ENCODE peak calls at places on chromosomes 16 and 17, in four cellular contexts. One of them, this sample, is unnamed.

GRCh38 chr17:48997827-48998556 is 807 bp downstream of the IGF2BP1 start:
- DNase-seq in stimulated activated CD8-positive, alpha-beta memory T cell treated with anti-CD3 and anti-CD28 coated beads, Interleukin-15, amount 100 ng/mL, for 24 hours: no peak
- DNase-seq in cardiac muscle cell: no peak
- DNase-seq in HTR-8/SVneo: no peak
- DNase-seq in this sample: no peak

GRCh38 chr16:27424772-27425498 is 23.0 kb downstream of the IL21R start:
- DNase-seq in stimulated activated CD8-positive, alpha-beta memory T cell treated with anti-CD3 and anti-CD28 coated beads, Interleukin-15, amount 100 ng/mL, for 24 hours: no peak
- DNase-seq in cardiac muscle cell: no peak
- DNase-seq in HTR-8/SVneo: no peak
- DNase-seq in this sample: no peak

GRCh38 chr16:25265968-25266367 is 8.3 kb upstream of the ZKSCAN2 start:
- DNase-seq in stimulated activated CD8-positive, alpha-beta memory T cell treated with anti-CD3 and anti-CD28 coated beads, Interleukin-15, amount 100 ng/mL, for 24 hours: no peak
- DNase-seq in cardiac muscle cell: no peak
- DNase-seq in HTR-8/SVneo: no peak
- DNase-seq in this sample: no peak

GRCh38 chr16:75550211-75550662 is 5.8 kb downstream of the TMEM231 start:
- DNase-seq in stimulated activated CD8-positive, alpha-beta memory T cell treated with anti-CD3 and anti-CD28 coated beads, Interleukin-15, amount 100 ng/mL, for 24 hours: no peak
- DNase-seq in cardiac muscle cell: no peak
- DNase-seq in HTR-8/SVneo: no peak
- DNase-seq in this sample: no peak

GRCh38 chr16:89363621-89364393 is 126.6 kb downstream of the ANKRD11 start:
- DNase-seq in stimulated activated CD8-positive, alpha-beta memory T cell treated with anti-CD3 and anti-CD28 coated beads, Interleukin-15, amount 100 ng/mL, for 24 hours: no peak
- DNase-seq in cardiac muscle cell: no peak
- DNase-seq in HTR-8/SVneo: peak; percentile 58
- DNase-seq in this sample: no peak

GRCh38 chr16:50530277-50531236 is 17.6 kb upstream of the NKD1 start:
- DNase-seq in stimulated activated CD8-positive, alpha-beta memory T cell treated with anti-CD3 and anti-CD28 coated beads, Interleukin-15, amount 100 ng/mL, for 24 hours: no peak
- DNase-seq in cardiac muscle cell: no peak
- DNase-seq in HTR-8/SVneo: no peak
- DNase-seq in this sample: no peak

GRCh38 chr17:56020369-56020768 is 132.9 kb upstream of the ANKFN1 start:
- DNase-seq in stimulated activated CD8-positive, alpha-beta memory T cell treated with anti-CD3 and anti-CD28 coated beads, Interleukin-15, amount 100 ng/mL, for 24 hours: no peak
- DNase-seq in cardiac muscle cell: no peak
- DNase-seq in HTR-8/SVneo: no peak
- DNase-seq in this sample: no peak

GRCh38 chr16:89397331-89397861 is 93.0 kb downstream of the ANKRD11 start:
- DNase-seq in stimulated activated CD8-positive, alpha-beta memory T cell treated with anti-CD3 and anti-CD28 coated beads, Interleukin-15, amount 100 ng/mL, for 24 hours: no peak
- DNase-seq in cardiac muscle cell: no peak
- DNase-seq in HTR-8/SVneo: no peak
- DNase-seq in this sample: no peak

GRCh38 chr17:36675250-36675649 is 73.9 kb downstream of the MRM1 start:
- DNase-seq in stimulated activated CD8-positive, alpha-beta memory T cell treated with anti-CD3 and anti-CD28 coated beads, Interleukin-15, amount 100 ng/mL, for 24 hours: no peak
- DNase-seq in cardiac muscle cell: no peak
- DNase-seq in HTR-8/SVneo: no peak
- DNase-seq in this sample: no peak

GRCh38 chr17:80485846-80486245 is 9.4 kb upstream of the NPTX1 start:
- DNase-seq in stimulated activated CD8-positive, alpha-beta memory T cell treated with anti-CD3 and anti-CD28 coated beads, Interleukin-15, amount 100 ng/mL, for 24 hours: no peak
- DNase-seq in cardiac muscle cell: no peak
- DNase-seq in HTR-8/SVneo: no peak
- DNase-seq in this sample: no peak

GRCh38 chr16:82043680-82044584 is 8.9 kb downstream of the HSD17B2 start:
- DNase-seq in stimulated activated CD8-positive, alpha-beta memory T cell treated with anti-CD3 and anti-CD28 coated beads, Interleukin-15, amount 100 ng/mL, for 24 hours: no peak
- DNase-seq in cardiac muscle cell: no peak
- DNase-seq in HTR-8/SVneo: no peak
- DNase-seq in this sample: no peak

GRCh38 chr17:80566054-80566400 is 21.4 kb downstream of the RPTOR start:
- DNase-seq in stimulated activated CD8-positive, alpha-beta memory T cell treated with anti-CD3 and anti-CD28 coated beads, Interleukin-15, amount 100 ng/mL, for 24 hours: no peak
- DNase-seq in cardiac muscle cell: no peak
- DNase-seq in HTR-8/SVneo: no peak
- DNase-seq in this sample: no peak

GRCh38 chr16:12587646-12588277 is 215.9 kb downstream of the CPPED1 start:
- DNase-seq in stimulated activated CD8-positive, alpha-beta memory T cell treated with anti-CD3 and anti-CD28 coated beads, Interleukin-15, amount 100 ng/mL, for 24 hours: no peak
- DNase-seq in cardiac muscle cell: no peak
- DNase-seq in HTR-8/SVneo: no peak
- DNase-seq in this sample: no peak

GRCh38 chr17:29825604-29826003 is 104.4 kb downstream of the SSH2 start:
- DNase-seq in stimulated activated CD8-positive, alpha-beta memory T cell treated with anti-CD3 and anti-CD28 coated beads, Interleukin-15, amount 100 ng/mL, for 24 hours: no peak
- DNase-seq in cardiac muscle cell: no peak
- DNase-seq in HTR-8/SVneo: no peak
- DNase-seq in this sample: no peak

GRCh38 chr17:29384901-29385300 is 5.3 kb upstream of the TAOK1 start:
- DNase-seq in stimulated activated CD8-positive, alpha-beta memory T cell treated with anti-CD3 and anti-CD28 coated beads, Interleukin-15, amount 100 ng/mL, for 24 hours: no peak
- DNase-seq in cardiac muscle cell: no peak
- DNase-seq in HTR-8/SVneo: no peak
- DNase-seq in this sample: no peak

GRCh38 chr17:65633146-65633881 is 71.9 kb upstream of the AXIN2 start:
- DNase-seq in stimulated activated CD8-positive, alpha-beta memory T cell treated with anti-CD3 and anti-CD28 coated beads, Interleukin-15, amount 100 ng/mL, for 24 hours: no peak
- DNase-seq in cardiac muscle cell: no peak
- DNase-seq in HTR-8/SVneo: no peak
- DNase-seq in this sample: no peak

GRCh38 chr17:39951924-39952664 is 10.7 kb upstream of the GSDMA start:
- DNase-seq in stimulated activated CD8-positive, alpha-beta memory T cell treated with anti-CD3 and anti-CD28 coated beads, Interleukin-15, amount 100 ng/mL, for 24 hours: no peak
- DNase-seq in cardiac muscle cell: no peak
- DNase-seq in HTR-8/SVneo: no peak
- DNase-seq in this sample: no peak

GRCh38 chr17:82952019-82952418 is 112.2 kb upstream of the ZNF750 start:
- DNase-seq in stimulated activated CD8-positive, alpha-beta memory T cell treated with anti-CD3 and anti-CD28 coated beads, Interleukin-15, amount 100 ng/mL, for 24 hours: no peak
- DNase-seq in cardiac muscle cell: no peak
- DNase-seq in HTR-8/SVneo: no peak
- DNase-seq in this sample: no peak

GRCh38 chr17:4968166-4968915 is 724 bp upstream of the SPAG7 start:
- DNase-seq in stimulated activated CD8-positive, alpha-beta memory T cell treated with anti-CD3 and anti-CD28 coated beads, Interleukin-15, amount 100 ng/mL, for 24 hours: no peak
- DNase-seq in cardiac muscle cell: peak; percentile 34
- DNase-seq in HTR-8/SVneo: no peak
- DNase-seq in this sample: no peak

GRCh38 chr17:38613981-38614779 is 8.4 kb upstream of the SRCIN1 start:
- DNase-seq in stimulated activated CD8-positive, alpha-beta memory T cell treated with anti-CD3 and anti-CD28 coated beads, Interleukin-15, amount 100 ng/mL, for 24 hours: no peak
- DNase-seq in cardiac muscle cell: no peak
- DNase-seq in HTR-8/SVneo: no peak
- DNase-seq in this sample: no peak

GRCh38 chr17:17408236-17408794 is 68.5 kb upstream of the MED9 start:
- DNase-seq in stimulated activated CD8-positive, alpha-beta memory T cell treated with anti-CD3 and anti-CD28 coated beads, Interleukin-15, amount 100 ng/mL, for 24 hours: no peak
- DNase-seq in cardiac muscle cell: no peak
- DNase-seq in HTR-8/SVneo: no peak
- DNase-seq in this sample: no peak

GRCh38 chr16:47019563-47019962 is 46.1 kb upstream of the DNAJA2 start:
- DNase-seq in stimulated activated CD8-positive, alpha-beta memory T cell treated with anti-CD3 and anti-CD28 coated beads, Interleukin-15, amount 100 ng/mL, for 24 hours: no peak
- DNase-seq in cardiac muscle cell: no peak
- DNase-seq in HTR-8/SVneo: no peak
- DNase-seq in this sample: no peak

GRCh38 chr17:74282587-74283370 is 8.7 kb downstream of the DNAI2 start:
- DNase-seq in stimulated activated CD8-positive, alpha-beta memory T cell treated with anti-CD3 and anti-CD28 coated beads, Interleukin-15, amount 100 ng/mL, for 24 hours: no peak
- DNase-seq in cardiac muscle cell: no peak
- DNase-seq in HTR-8/SVneo: no peak
- DNase-seq in this sample: no peak

GRCh38 chr17:62998665-62999393 is 32.8 kb downstream of the TANC2 start:
- DNase-seq in stimulated activated CD8-positive, alpha-beta memory T cell treated with anti-CD3 and anti-CD28 coated beads, Interleukin-15, amount 100 ng/mL, for 24 hours: no peak
- DNase-seq in cardiac muscle cell: no peak
- DNase-seq in HTR-8/SVneo: no peak
- DNase-seq in this sample: no peak

GRCh38 chr16:30567160-30567990 is 4.1 kb downstream of the ZNF688 start:
- DNase-seq in stimulated activated CD8-positive, alpha-beta memory T cell treated with anti-CD3 and anti-CD28 coated beads, Interleukin-15, amount 100 ng/mL, for 24 hours: no peak
- DNase-seq in cardiac muscle cell: no peak
- DNase-seq in HTR-8/SVneo: no peak
- DNase-seq in this sample: no peak

GRCh38 chr16:84786605-84787302 is 33.0 kb upstream of the CRISPLD2 start:
- DNase-seq in stimulated activated CD8-positive, alpha-beta memory T cell treated with anti-CD3 and anti-CD28 coated beads, Interleukin-15, amount 100 ng/mL, for 24 hours: no peak
- DNase-seq in cardiac muscle cell: no peak
- DNase-seq in HTR-8/SVneo: no peak
- DNase-seq in this sample: no peak

GRCh38 chr16:1037023-1037933 is 35.3 kb upstream of the SSTR5 start:
- DNase-seq in stimulated activated CD8-positive, alpha-beta memory T cell treated with anti-CD3 and anti-CD28 coated beads, Interleukin-15, amount 100 ng/mL, for 24 hours: no peak
- DNase-seq in cardiac muscle cell: no peak
- DNase-seq in HTR-8/SVneo: peak; percentile 61
- DNase-seq in this sample: no peak

GRCh38 chr17:42023524-42024349 is 3.8 kb downstream of the NKIRAS2 start:
- DNase-seq in stimulated activated CD8-positive, alpha-beta memory T cell treated with anti-CD3 and anti-CD28 coated beads, Interleukin-15, amount 100 ng/mL, for 24 hours: no peak
- DNase-seq in cardiac muscle cell: no peak
- DNase-seq in HTR-8/SVneo: no peak
- DNase-seq in this sample: no peak

GRCh38 chr17:79775635-79776034 is 2.3 kb upstream of the CBX2 start:
- DNase-seq in stimulated activated CD8-positive, alpha-beta memory T cell treated with anti-CD3 and anti-CD28 coated beads, Interleukin-15, amount 100 ng/mL, for 24 hours: no peak
- DNase-seq in cardiac muscle cell: no peak
- DNase-seq in HTR-8/SVneo: no peak
- DNase-seq in this sample: no peak

GRCh38 chr17:49527927-49528651 is 33.0 kb downstream of the NGFR start:
- DNase-seq in stimulated activated CD8-positive, alpha-beta memory T cell treated with anti-CD3 and anti-CD28 coated beads, Interleukin-15, amount 100 ng/mL, for 24 hours: no peak
- DNase-seq in cardiac muscle cell: no peak
- DNase-seq in HTR-8/SVneo: no peak
- DNase-seq in this sample: no peak